ENCODE peak calls at places on chromosome 1, in six cellular contexts. A, R, O, N, X and W are unnamed samples.

GRCh38 chr1:222454782-222455181 is 93.1 kb downstream of the HHIPL2 start:
- DNase-seq in A (no peak), R (no peak), O (no peak), N (peak), X (no peak), W (no peak)

GRCh38 chr1:54263601-54264226 is 63.7 kb downstream of the MRPL37 start:
- DNase-seq in A (no peak), R (no peak), O (no peak), N (no peak), X (no peak), W (no peak)

GRCh38 chr1:168879906-168880734 is 151.1 kb upstream of the DPT start:
- DNase-seq in A (no peak), R (no peak), O (peak), N (no peak), X (no peak), W (no peak)

GRCh38 chr1:11211925-11212587 is 22.9 kb downstream of the ANGPTL7 start:
- DNase-seq in A (no peak), R (no peak), O (no peak), N (no peak), X (no peak), W (no peak)

GRCh38 chr1:47219590-47220220 is 12.3 kb downstream of the TAL1 start:
- DNase-seq in A (no peak), R (no peak), O (no peak), N (no peak), X (no peak), W (no peak)

GRCh38 chr1:207711285-207711684 is 40.6 kb upstream of the CD46 start:
- DNase-seq in A (no peak), R (no peak), O (no peak), N (no peak), X (peak), W (no peak)

GRCh38 chr1:8075511-8076051 is 49.5 kb upstream of the ERRFI1 start:
- DNase-seq in A (no peak), R (no peak), O (no peak), N (no peak), X (no peak), W (no peak)

GRCh38 chr1:206588492-206588891 is 23.8 kb downstream of the EIF2D start:
- DNase-seq in A (no peak), R (no peak), O (no peak), N (no peak), X (no peak), W (no peak)

GRCh38 chr1:206025283-206025820 is 1.7 kb upstream of the CTSE start:
- DNase-seq in A (no peak), R (no peak), O (no peak), N (no peak), X (no peak), W (no peak)

GRCh38 chr1:31583995-31584868 is 7.9 kb downstream of the TINAGL1 start:
- DNase-seq in A (no peak), R (peak), O (peak), N (peak), X (no peak), W (peak)

GRCh38 chr1:203202431-203203245 is 16.1 kb upstream of the CHI3L1 start:
- DNase-seq in A (peak), R (peak), O (peak), N (no peak), X (no peak), W (no peak)

GRCh38 chr1:180178511-180179161 is 24.0 kb downstream of the QSOX1 start:
- DNase-seq in A (no peak), R (no peak), O (peak), N (peak), X (peak), W (no peak)

GRCh38 chr1:100862591-100862990 is 32.1 kb downstream of the EXTL2 start:
- DNase-seq in A (peak), R (no peak), O (no peak), N (no peak), X (no peak), W (no peak)

GRCh38 chr1:54991939-54992338 is 6.8 kb upstream of the BSND start:
- DNase-seq in A (no peak), R (no peak), O (no peak), N (no peak), X (no peak), W (no peak)

GRCh38 chr1:8754993-8755392 is 62.4 kb downstream of the RERE start:
- DNase-seq in A (no peak), R (no peak), O (no peak), N (peak), X (no peak), W (no peak)

GRCh38 chr1:112358061-112358770 is 37.8 kb upstream of the CTTNBP2NL start:
- DNase-seq in A (no peak), R (no peak), O (no peak), N (no peak), X (no peak), W (no peak)

GRCh38 chr1:235450886-235451457 is 53.3 kb downstream of the B3GALNT2 start:
- DNase-seq in A (no peak), R (no peak), O (no peak), N (no peak), X (no peak), W (no peak)

GRCh38 chr1:32337855-32338636 is 2.0 kb upstream of the MARCKSL1 start:
- DNase-seq in A (no peak), R (no peak), O (peak), N (no peak), X (no peak), W (no peak)

GRCh38 chr1:98556521-98557158 is 104.9 kb upstream of the SNX7 start:
- DNase-seq in A (no peak), R (no peak), O (no peak), N (no peak), X (peak), W (no peak)

GRCh38 chr1:1204425-1204920 is 1.9 kb downstream of the TNFRSF18 start:
- DNase-seq in A (no peak), R (no peak), O (no peak), N (peak), X (no peak), W (no peak)

GRCh38 chr1:214902636-214903320 is 179.8 kb upstream of the KCNK2 start:
- DNase-seq in A (no peak), R (no peak), O (no peak), N (no peak), X (no peak), W (no peak)

GRCh38 chr1:33055210-33055991 is 18.7 kb upstream of the AK2 start:
- DNase-seq in A (peak), R (no peak), O (peak), N (peak), X (peak), W (no peak)

GRCh38 chr1:21355956-21356355 is 65.7 kb upstream of the ECE1 start:
- DNase-seq in A (no peak), R (no peak), O (no peak), N (no peak), X (no peak), W (no peak)

GRCh38 chr1:220727523-220727922 is 20.6 kb upstream of the MTARC2 start:
- DNase-seq in A (no peak), R (no peak), O (no peak), N (no peak), X (no peak), W (no peak)

GRCh38 chr1:220732621-220733020 is 15.5 kb upstream of the MTARC2 start:
- DNase-seq in A (no peak), R (no peak), O (no peak), N (no peak), X (no peak), W (peak)

GRCh38 chr1:220732137-220732536 is 16.0 kb upstream of the MTARC2 start:
- DNase-seq in A (no peak), R (no peak), O (no peak), N (no peak), X (no peak), W (no peak)

DNA sequence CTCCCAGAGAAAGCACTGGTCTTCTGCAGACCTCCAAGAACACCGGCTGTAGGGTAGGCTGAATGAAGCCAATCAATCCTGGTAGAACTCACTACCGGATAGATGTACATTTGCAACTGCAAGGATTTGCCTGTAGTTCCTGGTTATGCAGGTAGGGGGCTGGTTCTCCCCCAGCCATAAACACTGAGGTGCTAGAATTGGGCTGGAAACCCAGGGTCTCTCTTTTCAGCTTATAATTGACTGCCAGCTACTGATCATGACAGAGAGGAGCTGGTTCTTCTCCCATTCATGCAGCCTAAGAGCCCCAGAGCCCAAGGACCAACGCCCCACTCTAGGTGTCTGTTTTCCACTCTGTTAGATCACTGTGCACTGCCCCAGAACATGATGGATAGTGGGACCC is 21.5 kb upstream of the MTARC2 start:
- DNase-seq in A (no peak), R (no peak), O (no peak), N (no peak), X (no peak), W (no peak)
- TF ChIP-seq CTCF in A (peak), R (no peak), O (peak), N (peak), X (no peak), W (peak)

GRCh38 chr1:89149229-89149628 is 23.3 kb upstream of the GBP2 start:
- DNase-seq in A (peak), R (no peak), O (peak), N (no peak), X (no peak), W (no peak)
- TF ChIP-seq CTCF in A (peak), R (no peak), O (peak), N (peak), X (no peak), W (peak)

GRCh38 chr1:15884477-15884876 is 37.0 kb downstream of the SPEN start:
- DNase-seq in A (no peak), R (no peak), O (no peak), N (no peak), X (no peak), W (no peak)

GRCh38 chr1:15885269-15885668 is 37.8 kb downstream of the SPEN start:
- DNase-seq in A (no peak), R (no peak), O (no peak), N (no peak), X (no peak), W (no peak)

GRCh38 chr1:15883326-15883725 is 35.8 kb downstream of the SPEN start:
- DNase-seq in A (no peak), R (no peak), O (no peak), N (no peak), X (no peak), W (no peak)

GRCh38 chr1:15886613-15887167 is 39.2 kb downstream of the SPEN start:
- DNase-seq in A (no peak), R (no peak), O (no peak), N (no peak), X (no peak), W (no peak)

DNA sequence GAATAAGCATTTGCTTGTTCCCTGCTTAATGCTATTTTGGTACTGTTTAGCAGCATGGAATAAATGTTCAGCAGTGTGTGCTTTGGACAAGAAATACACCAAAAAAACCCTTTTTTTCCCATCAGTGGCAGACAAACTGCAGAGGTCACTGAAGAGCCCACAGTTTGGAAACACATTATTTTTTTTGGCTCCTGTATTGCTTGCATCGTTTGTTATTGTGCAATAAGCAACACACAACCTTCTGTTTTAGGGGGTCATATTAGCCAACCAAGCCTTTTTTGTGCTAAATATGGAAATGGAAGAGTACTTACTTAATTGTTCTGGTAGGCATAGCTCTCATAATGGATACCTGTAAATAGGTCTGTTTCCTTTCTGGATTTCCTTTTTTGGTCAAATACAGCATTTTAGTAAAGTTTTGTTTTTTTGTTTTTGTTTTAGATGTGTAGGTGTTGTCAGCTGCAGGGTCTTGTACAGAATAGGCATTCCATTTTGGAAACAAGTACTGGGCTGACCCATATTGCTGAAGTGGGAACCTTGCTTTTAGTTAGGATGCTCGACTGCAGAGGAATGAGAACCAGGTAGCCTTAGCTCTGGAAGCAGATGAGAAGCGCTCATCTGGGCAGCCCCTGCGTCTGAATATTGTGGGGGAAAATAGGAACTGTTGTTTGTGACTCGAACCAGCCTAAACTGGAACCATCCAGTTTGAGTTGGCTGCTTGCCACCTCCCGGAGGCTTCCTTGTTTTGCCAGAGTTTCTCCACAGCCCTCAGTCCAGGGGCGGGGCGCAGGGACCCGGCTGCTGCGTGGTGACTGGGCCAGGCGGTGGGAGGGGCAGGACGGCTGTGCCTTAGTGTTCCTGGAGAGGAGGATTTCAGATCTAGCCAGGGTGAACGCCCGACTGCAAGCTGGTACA is 38.5 kb downstream of the SPEN start:
- DNase-seq in A (peak), R (peak), O (peak), N (peak), X (peak), W (peak)
- TF ChIP-seq CTCF in A (peak), R (no peak), O (peak), N (peak), X (peak), W (peak)

DNA sequence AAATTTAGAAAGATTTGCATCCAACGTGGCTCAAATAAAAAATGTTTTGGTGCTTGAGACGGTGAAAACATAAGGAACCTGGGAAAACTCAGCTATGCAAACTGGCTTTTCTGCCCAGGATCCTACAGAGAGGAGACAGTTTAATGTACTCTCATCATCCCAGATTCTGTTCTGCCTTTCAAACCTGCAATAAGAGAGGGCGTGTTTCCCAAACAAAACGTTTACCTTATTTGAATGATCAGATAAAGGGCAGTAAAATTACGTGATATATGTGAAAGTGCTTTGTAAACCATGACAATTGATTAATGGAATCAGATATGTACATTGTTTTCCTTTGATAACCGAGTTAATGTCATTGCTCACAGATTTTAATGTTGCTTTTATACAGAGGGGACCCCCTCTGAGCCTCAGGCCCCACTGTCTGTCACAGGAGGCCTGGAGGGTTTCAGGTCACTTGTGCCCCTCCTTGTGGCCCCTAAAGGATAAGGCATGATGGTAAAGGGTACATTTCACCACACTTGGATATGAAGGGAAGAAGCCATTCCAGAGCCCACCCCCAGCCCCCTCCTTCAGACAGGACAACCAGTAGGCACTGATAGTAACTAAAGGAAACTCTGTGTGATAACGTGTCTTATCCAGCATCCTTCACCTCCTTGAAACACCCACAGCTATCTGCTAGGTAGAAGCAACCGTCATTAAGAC is 157.6 kb downstream of the EDEM3 start:
- DNase-seq in A (no peak), R (no peak), O (no peak), N (peak), X (no peak), W (no peak)
- TF ChIP-seq CTCF in A (peak), R (no peak), O (no peak), N (peak), X (no peak), W (no peak)